ENCODE peak calls at places on chromosomes 12 and 14, in five cellular contexts. Q, D, P, Y and N are unnamed samples.

GRCh38 chr14:24993631-24994030 is 56.3 kb downstream of the STXBP6 start:
- DNase-seq in Q (no peak), D (no peak), P (no peak), Y (no peak), N (no peak)

GRCh38 chr14:65277027-65277426 is 135.5 kb upstream of the FUT8 start:
- DNase-seq in Q (no peak), D (no peak), P (no peak), Y (peak; percentile 58), N (no peak)

GRCh38 chr14:52299692-52300278 is 14.3 kb upstream of the PTGER2 start:
- DNase-seq in Q (peak; percentile 68), D (no peak), P (no peak), Y (peak; percentile 71), N (no peak)

GRCh38 chr14:77303417-77304156 is 17.1 kb downstream of the POMT2 start:
- DNase-seq in Q (no peak), D (no peak), P (no peak), Y (peak; percentile 97), N (peak; percentile 96)

GRCh38 chr14:67416085-67416484 is 4.1 kb upstream of the PLEK2 start:
- DNase-seq in Q (no peak), D (no peak), P (no peak), Y (no peak), N (no peak)

GRCh38 chr14:81625343-81625742 is 91.7 kb upstream of the SEL1L start:
- DNase-seq in Q (peak; percentile 2), D (no peak), P (no peak), Y (no peak), N (no peak)

GRCh38 chr12:129847063-129847462 is 56.8 kb downstream of the TMEM132D start:
- DNase-seq in Q (no peak), D (no peak), P (no peak), Y (no peak), N (no peak)

GRCh38 chr14:63895510-63895909 is 42.7 kb downstream of the SYNE2 start:
- DNase-seq in Q (no peak), D (no peak), P (no peak), Y (no peak), N (no peak)

GRCh38 chr14:33855672-33856071 is 95.2 kb downstream of the EGLN3 start:
- DNase-seq in Q (no peak), D (no peak), P (no peak), Y (no peak), N (no peak)

GRCh38 chr12:75103822-75104221 is 105.8 kb downstream of the KCNC2 start:
- DNase-seq in Q (no peak), D (no peak), P (no peak), Y (no peak), N (no peak)

GRCh38 chr12:55930771-55931316 is at the start of gene DGKA:
- DNase-seq in Q (peak; percentile 81), D (peak; percentile 25), P (peak; percentile 40), Y (peak; percentile 85), N (peak; percentile 64)

GRCh38 chr14:98270201-98270600 is 1001.8 kb downstream of the BCL11B start:
- DNase-seq in Q (no peak), D (no peak), P (no peak), Y (no peak), N (peak; percentile 31)

GRCh38 chr12:42704810-42705401 is 115.4 kb upstream of the PRICKLE1 start:
- DNase-seq in Q (no peak), D (no peak), P (no peak), Y (no peak), N (no peak)

GRCh38 chr14:23209651-23210423 is 26.4 kb upstream of the SLC7A8 start:
- DNase-seq in Q (no peak), D (no peak), P (no peak), Y (peak; percentile 50), N (peak; percentile 74)

GRCh38 chr12:94336201-94336915 is 123.3 kb downstream of the CEP83 start:
- DNase-seq in Q (no peak), D (no peak), P (no peak), Y (peak; percentile 66), N (no peak)

GRCh38 chr14:104638927-104639450 is 34.4 kb upstream of the TMEM179 start:
- DNase-seq in Q (no peak), D (no peak), P (no peak), Y (no peak), N (no peak)

GRCh38 chr14:79549515-79549914 is 661.8 kb downstream of the DIO2 start:
- DNase-seq in Q (no peak), D (no peak), P (no peak), Y (peak; percentile 59), N (no peak)

GRCh38 chr12:92078167-92079053 is 67.2 kb downstream of the BTG1 start:
- DNase-seq in Q (no peak), D (no peak), P (no peak), Y (peak; percentile 96), N (peak; percentile 93)

GRCh38 chr12:115937345-115937744 is 340.1 kb downstream of the MED13L start:
- DNase-seq in Q (no peak), D (no peak), P (no peak), Y (no peak), N (no peak)

GRCh38 chr14:73783107-73783727 is 68.4 kb upstream of the PTGR2 start:
- DNase-seq in Q (no peak), D (no peak), P (no peak), Y (no peak), N (no peak)

GRCh38 chr14:103879570-103880333 is 32.4 kb upstream of the PPP1R13B start:
- DNase-seq in Q (no peak), D (peak; percentile 61), P (peak; percentile 71), Y (no peak), N (no peak)

GRCh38 chr14:99232406-99233214 is 39.4 kb downstream of the BCL11B start:
- DNase-seq in Q (no peak), D (no peak), P (no peak), Y (no peak), N (no peak)

GRCh38 chr12:25997401-25997973 is 39.0 kb downstream of the RASSF8 start:
- DNase-seq in Q (no peak), D (no peak), P (no peak), Y (peak; percentile 93), N (no peak)

GRCh38 chr12:101908395-101908794 is 31.0 kb downstream of the DRAM1 start:
- DNase-seq in Q (no peak), D (no peak), P (no peak), Y (no peak), N (no peak)

GRCh38 chr14:91286530-91286937 is 42.0 kb upstream of the GPR68 start:
- DNase-seq in Q (peak; percentile 75), D (peak; percentile 71), P (peak; percentile 74), Y (peak; percentile 62), N (no peak)

GRCh38 chr14:74362361-74362915 is 14.2 kb downstream of the VRTN start:
- DNase-seq in Q (peak; percentile 57), D (peak; percentile 73), P (peak; percentile 76), Y (peak; percentile 68), N (no peak)

GRCh38 chr12:50411051-50411660 is 10.5 kb downstream of the LARP4 start:
- DNase-seq in Q (no peak), D (no peak), P (no peak), Y (peak; percentile 24), N (no peak)

GRCh38 chr12:17802657-17803641 is 287.0 kb downstream of the RERGL start:
- DNase-seq in Q (no peak), D (no peak), P (no peak), Y (no peak), N (no peak)

GRCh38 chr14:69657961-69658360 is 46.6 kb downstream of the SUSD6 start:
- DNase-seq in Q (no peak), D (no peak), P (no peak), Y (peak; percentile 42), N (peak; percentile 91)

GRCh38 chr14:71166434-71166833 is 259.2 kb downstream of the PCNX1 start:
- DNase-seq in Q (peak; percentile 11), D (no peak), P (no peak), Y (peak; percentile 85), N (no peak)

GRCh38 chr14:52738409-52738808 is 8.4 kb downstream of the STYX start:
- DNase-seq in Q (peak; percentile 25), D (no peak), P (no peak), Y (no peak), N (no peak)

GRCh38 chr12:92668739-92669138 is 34.0 kb upstream of the PLEKHG7 start:
- DNase-seq in Q (no peak), D (no peak), P (no peak), Y (no peak), N (no peak)

GRCh38 chr14:36067428-36068187 is 108.9 kb downstream of the PTCSC3 start:
- DNase-seq in Q (no peak), D (no peak), P (no peak), Y (no peak), N (no peak)
- H3K27ac ChIP-seq in Q (no peak overlapping the region), D (no peak overlapping the region), P (no peak overlapping the region), Y (no peak overlapping the region), N (no peak overlapping the region)

GRCh38 chr12:123441523-123442164 is 5.2 kb upstream of the RILPL2 start:
- DNase-seq in Q (no peak), D (no peak), P (no peak), Y (no peak), N (no peak)

GRCh38 chr12:123449103-123449736 is 8.7 kb upstream of the SNRNP35 start:
- DNase-seq in Q (no peak), D (no peak), P (no peak), Y (no peak), N (no peak)

GRCh38 chr12:123444396-123445026 is 8.0 kb upstream of the RILPL2 start:
- DNase-seq in Q (no peak), D (no peak), P (no peak), Y (peak; percentile 65), N (no peak)

GRCh38 chr12:123442774-123443173 is 6.3 kb upstream of the RILPL2 start:
- DNase-seq in Q (no peak), D (no peak), P (no peak), Y (no peak), N (no peak)

DNA sequence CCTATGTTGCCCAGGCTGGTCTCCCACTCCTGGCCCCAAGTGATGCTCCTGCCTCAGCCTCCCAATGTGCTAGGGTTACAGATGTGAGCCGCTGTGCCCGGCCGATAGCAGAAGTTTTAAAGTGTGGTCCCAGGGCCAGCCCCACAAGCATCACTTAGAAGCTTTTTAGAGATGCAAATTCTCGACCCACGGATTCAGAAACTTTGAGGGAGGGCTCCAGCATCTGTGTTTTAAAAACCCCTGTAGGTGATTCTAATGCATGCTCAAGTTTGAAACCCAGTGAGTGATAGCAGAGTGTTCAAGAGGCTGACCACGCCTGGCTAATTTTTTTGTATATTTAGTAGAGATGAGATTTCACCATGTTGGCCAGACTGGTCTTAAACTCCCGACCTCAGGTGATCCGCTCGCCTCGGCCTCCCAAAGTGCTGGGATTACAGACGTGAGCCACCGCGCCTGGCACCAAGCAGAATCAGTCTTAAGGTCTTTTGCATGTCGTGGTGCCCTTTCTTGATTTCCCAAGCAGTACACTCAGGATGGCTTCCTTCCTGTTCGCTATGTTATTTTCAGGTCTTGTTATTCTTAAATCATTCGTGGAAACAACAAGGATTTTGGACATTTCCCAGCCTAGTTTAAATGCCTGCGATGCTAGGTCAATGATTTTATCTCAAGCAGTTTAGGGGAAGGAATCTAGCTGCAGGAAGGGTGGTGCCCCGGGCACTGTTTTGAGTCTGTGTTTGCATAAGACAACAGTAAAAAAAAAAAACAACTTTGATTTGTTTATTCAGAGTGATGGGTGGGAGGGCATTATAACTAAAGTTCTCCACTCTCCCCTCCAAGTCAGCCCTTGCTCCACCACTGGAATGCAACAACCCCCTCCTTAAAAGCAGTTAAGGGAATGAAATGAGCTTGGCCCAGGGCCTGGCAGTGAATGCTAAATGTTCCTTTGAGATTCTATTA is 9.2 kb upstream of the RILPL2 start:
- DNase-seq in Q (no peak), D (peak; percentile 35), P (no peak), Y (peak; percentile 40), N (no peak)
- H3K27ac ChIP-seq in Q (no peak overlapping the region), D (peak overlapping the region; percentile 89), P (no peak overlapping the region), Y (peak overlapping the region; percentile 70), N (no peak overlapping the region)

GRCh38 chr12:10362828-10363664 is 26.8 kb downstream of the KLRK1 start:
- DNase-seq in Q (no peak), D (no peak), P (no peak), Y (no peak), N (no peak)
- H3K27ac ChIP-seq in Q (no peak overlapping the region), D (peak overlapping the region; percentile 96), P (peak overlapping the region; percentile 91), Y (no peak overlapping the region), N (peak overlapping the region; percentile 95)

GRCh38 chr12:7970475-7971252 is 34.7 kb upstream of the SLC2A3 start:
- DNase-seq in Q (peak; percentile 91), D (peak; percentile 88), P (peak; percentile 93), Y (peak; percentile 94), N (peak; percentile 48)
- H3K27ac ChIP-seq in Q (peak overlapping the region; percentile 99), D (peak overlapping the region; percentile 95), P (peak overlapping the region; percentile 12), Y (peak overlapping the region; percentile 96), N (peak overlapping the region; percentile 57)